ENCODE peak calls at places on chromosomes 5 and 9, in five cellular contexts. One of them, this sample, is unnamed. For H3K36me3, the result is how much of the 10 kb centered on the place peaks cover.

GRCh38 chr5:68369436-68370125 is 154.0 kb downstream of the PIK3R1 start:
- DNase-seq in OCI-LY7: peak
- DNase-seq in heart right ventricle: no peak
- DNase-seq in CD4-positive, CD25-positive, alpha-beta regulatory T cell: peak
- DNase-seq in iPS DF 6.9: no peak
- DNase-seq in this sample: no peak

GRCh38 chr5:65871182-65871581 is 55.2 kb upstream of the ERBIN start:
- DNase-seq in heart right ventricle: no peak
- DNase-seq in iPS DF 6.9: no peak
- DNase-seq in OCI-LY7: no peak
- DNase-seq in CD4-positive, CD25-positive, alpha-beta regulatory T cell: no peak
- DNase-seq in this sample: no peak

GRCh38 chr5:61386062-61386800 is 54.2 kb downstream of the ZSWIM6 start:
- DNase-seq in CD4-positive, CD25-positive, alpha-beta regulatory T cell: no peak
- DNase-seq in iPS DF 6.9: no peak
- DNase-seq in heart right ventricle: no peak
- DNase-seq in OCI-LY7: no peak
- DNase-seq in this sample: no peak

GRCh38 chr9:122800066-122801060 is at the start of gene OR1K1:
- DNase-seq in heart right ventricle: no peak
- DNase-seq in iPS DF 6.9: no peak
- DNase-seq in OCI-LY7: no peak
- DNase-seq in CD4-positive, CD25-positive, alpha-beta regulatory T cell: no peak
- DNase-seq in this sample: no peak

GRCh38 chr9:79134654-79135053 is 437.1 kb upstream of the TLE4 start:
- DNase-seq in OCI-LY7: peak
- DNase-seq in CD4-positive, CD25-positive, alpha-beta regulatory T cell: no peak
- DNase-seq in heart right ventricle: no peak
- DNase-seq in iPS DF 6.9: peak
- DNase-seq in this sample: no peak

GRCh38 chr5:11047051-11047450 is 286.0 kb upstream of the DAP start:
- DNase-seq in CD4-positive, CD25-positive, alpha-beta regulatory T cell: no peak
- DNase-seq in OCI-LY7: no peak
- DNase-seq in iPS DF 6.9: no peak
- DNase-seq in heart right ventricle: no peak
- DNase-seq in this sample: no peak

GRCh38 chr5:122770479-122770878 is 4.4 kb upstream of the SNX2 start:
- DNase-seq in heart right ventricle: no peak
- DNase-seq in CD4-positive, CD25-positive, alpha-beta regulatory T cell: no peak
- DNase-seq in OCI-LY7: no peak
- DNase-seq in iPS DF 6.9: no peak
- DNase-seq in this sample: no peak

GRCh38 chr9:130041648-130042405 is 1.2 kb downstream of the FNBP1 start:
- DNase-seq in heart right ventricle: peak
- DNase-seq in OCI-LY7: no peak
- DNase-seq in iPS DF 6.9: no peak
- DNase-seq in CD4-positive, CD25-positive, alpha-beta regulatory T cell: no peak
- DNase-seq in this sample: no peak

GRCh38 chr9:98129451-98129881 is 10.4 kb upstream of the TRIM14 start:
- DNase-seq in CD4-positive, CD25-positive, alpha-beta regulatory T cell: peak
- DNase-seq in OCI-LY7: peak
- DNase-seq in heart right ventricle: no peak
- DNase-seq in iPS DF 6.9: no peak
- DNase-seq in this sample: no peak

GRCh38 chr9:83019246-83019645 is 43.7 kb downstream of the RASEF start:
- DNase-seq in OCI-LY7: no peak
- DNase-seq in CD4-positive, CD25-positive, alpha-beta regulatory T cell: no peak
- DNase-seq in iPS DF 6.9: no peak
- DNase-seq in heart right ventricle: no peak
- DNase-seq in this sample: no peak

GRCh38 chr9:27209034-27209433 is 87.9 kb downstream of the EQTN start:
- DNase-seq in CD4-positive, CD25-positive, alpha-beta regulatory T cell: no peak
- DNase-seq in heart right ventricle: no peak
- DNase-seq in OCI-LY7: no peak
- DNase-seq in iPS DF 6.9: no peak
- DNase-seq in this sample: no peak

GRCh38 chr9:112059980-112060348 is 115.1 kb downstream of the SUSD1 start:
- DNase-seq in heart right ventricle: no peak
- DNase-seq in iPS DF 6.9: no peak
- DNase-seq in OCI-LY7: no peak
- DNase-seq in CD4-positive, CD25-positive, alpha-beta regulatory T cell: no peak
- DNase-seq in this sample: no peak

DNA sequence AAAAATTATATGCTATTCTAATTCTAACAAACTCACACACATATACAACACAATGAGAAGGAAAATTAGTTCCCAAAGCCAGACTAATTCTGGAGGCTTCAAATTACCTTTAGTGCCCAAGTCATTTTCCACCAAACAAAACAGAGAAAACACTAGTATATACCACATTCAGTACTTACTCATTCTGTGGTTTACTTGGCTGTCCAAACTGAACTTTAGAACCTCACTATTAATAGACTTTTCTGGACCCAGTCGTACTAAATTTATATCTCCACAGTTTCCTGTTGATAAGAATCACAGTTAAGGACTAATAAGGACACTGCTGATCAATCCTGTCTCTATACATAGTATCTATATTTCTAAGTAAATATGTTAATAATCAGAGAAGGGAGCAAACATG is 66.4 kb downstream of the SETX start:
- DNase-seq in heart right ventricle: no peak
- DNase-seq in iPS DF 6.9: no peak
- DNase-seq in OCI-LY7: no peak
- DNase-seq in CD4-positive, CD25-positive, alpha-beta regulatory T cell: no peak
- DNase-seq in this sample: no peak
- H3K36me3 ChIP-seq in heart right ventricle: under half
- H3K36me3 ChIP-seq in iPS DF 6.9: under half
- H3K36me3 ChIP-seq in OCI-LY7: half or more
- H3K36me3 ChIP-seq in CD4-positive, CD25-positive, alpha-beta regulatory T cell: half or more
- H3K36me3 ChIP-seq in this sample: under half

GRCh38 chr9:36895744-36896260 is 138.3 kb downstream of the PAX5 start:
- DNase-seq in heart right ventricle: no peak
- DNase-seq in OCI-LY7: no peak
- DNase-seq in CD4-positive, CD25-positive, alpha-beta regulatory T cell: no peak
- DNase-seq in iPS DF 6.9: no peak
- DNase-seq in this sample: no peak
- H3K36me3 ChIP-seq in heart right ventricle: under half
- H3K36me3 ChIP-seq in OCI-LY7: half or more
- H3K36me3 ChIP-seq in CD4-positive, CD25-positive, alpha-beta regulatory T cell: under half
- H3K36me3 ChIP-seq in iPS DF 6.9: under half
- H3K36me3 ChIP-seq in this sample: under half

DNA sequence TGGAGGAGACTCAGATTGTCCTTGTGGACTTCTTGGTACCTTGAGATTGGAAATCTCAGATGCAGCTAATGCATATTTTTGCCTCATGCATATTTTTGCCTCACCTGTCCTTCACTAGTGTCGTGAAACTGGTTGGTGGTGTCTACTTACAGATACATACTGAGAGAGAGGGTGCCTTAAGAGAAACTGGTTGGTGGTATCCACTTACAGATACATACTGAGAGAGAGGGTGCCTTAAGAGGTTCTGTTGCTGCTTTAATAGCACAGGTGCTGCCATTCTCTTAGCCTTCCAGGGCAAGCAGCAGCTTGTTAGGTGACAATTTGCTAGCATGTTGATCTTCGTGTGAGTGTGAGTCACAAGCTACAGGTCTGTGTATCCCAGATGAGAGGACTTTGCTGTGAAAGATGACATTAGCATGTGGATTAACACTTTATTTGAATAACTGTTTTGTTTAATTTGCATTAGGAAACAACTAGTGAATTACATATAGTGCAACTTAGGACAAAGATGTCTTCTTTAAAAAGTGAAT is 1.4 kb downstream of the PTTG1 start:
- DNase-seq in CD4-positive, CD25-positive, alpha-beta regulatory T cell: no peak
- DNase-seq in heart right ventricle: no peak
- DNase-seq in iPS DF 6.9: no peak
- DNase-seq in OCI-LY7: no peak
- DNase-seq in this sample: no peak
- H3K36me3 ChIP-seq in CD4-positive, CD25-positive, alpha-beta regulatory T cell: under half
- H3K36me3 ChIP-seq in heart right ventricle: under half
- H3K36me3 ChIP-seq in iPS DF 6.9: under half
- H3K36me3 ChIP-seq in OCI-LY7: half or more
- H3K36me3 ChIP-seq in this sample: under half

GRCh38 chr9:93336720-93337119 is 114.8 kb upstream of the FAM120A start:
- DNase-seq in OCI-LY7: no peak
- DNase-seq in iPS DF 6.9: no peak
- DNase-seq in heart right ventricle: no peak
- DNase-seq in CD4-positive, CD25-positive, alpha-beta regulatory T cell: no peak
- DNase-seq in this sample: no peak
- H3K36me3 ChIP-seq in OCI-LY7: under half
- H3K36me3 ChIP-seq in iPS DF 6.9: under half
- H3K36me3 ChIP-seq in heart right ventricle: under half
- H3K36me3 ChIP-seq in CD4-positive, CD25-positive, alpha-beta regulatory T cell: under half
- H3K36me3 ChIP-seq in this sample: under half

DNA sequence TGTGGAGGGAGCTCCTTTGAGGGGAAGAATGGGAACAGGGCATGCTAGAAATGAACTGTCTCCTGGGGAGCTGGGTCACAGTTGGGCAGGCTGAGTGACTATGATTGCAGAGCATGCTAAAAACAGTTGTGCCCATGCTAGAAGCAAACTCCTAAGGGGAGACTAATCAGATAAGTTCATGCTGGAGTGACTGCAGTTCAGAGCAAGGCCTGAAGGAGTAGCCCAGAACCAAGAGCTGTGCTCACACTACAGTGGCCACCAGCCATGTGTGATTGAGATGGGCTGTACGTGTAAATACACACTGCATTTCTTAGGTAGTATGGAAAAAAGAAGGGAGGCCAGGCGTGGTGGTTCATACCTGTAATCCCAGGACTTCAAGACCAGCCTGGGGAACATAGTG is 10.3 kb upstream of the AK1 start:
- DNase-seq in CD4-positive, CD25-positive, alpha-beta regulatory T cell: no peak
- DNase-seq in heart right ventricle: no peak
- DNase-seq in OCI-LY7: peak
- DNase-seq in iPS DF 6.9: no peak
- DNase-seq in this sample: no peak
- H3K36me3 ChIP-seq in CD4-positive, CD25-positive, alpha-beta regulatory T cell: half or more
- H3K36me3 ChIP-seq in heart right ventricle: under half
- H3K36me3 ChIP-seq in OCI-LY7: half or more
- H3K36me3 ChIP-seq in iPS DF 6.9: under half
- H3K36me3 ChIP-seq in this sample: half or more

GRCh38 chr9:35054185-35054835 is 18.1 kb downstream of the VCP start:
- DNase-seq in iPS DF 6.9: no peak
- DNase-seq in OCI-LY7: no peak
- DNase-seq in CD4-positive, CD25-positive, alpha-beta regulatory T cell: no peak
- DNase-seq in heart right ventricle: no peak
- DNase-seq in this sample: no peak

GRCh38 chr9:35056571-35057270 is 15.7 kb downstream of the VCP start:
- DNase-seq in OCI-LY7: no peak
- DNase-seq in CD4-positive, CD25-positive, alpha-beta regulatory T cell: no peak
- DNase-seq in iPS DF 6.9: no peak
- DNase-seq in heart right ventricle: no peak
- DNase-seq in this sample: no peak

GRCh38 chr9:35054871-35055644 is 17.4 kb downstream of the VCP start:
- DNase-seq in CD4-positive, CD25-positive, alpha-beta regulatory T cell: no peak
- DNase-seq in heart right ventricle: no peak
- DNase-seq in OCI-LY7: no peak
- DNase-seq in iPS DF 6.9: no peak
- DNase-seq in this sample: no peak

GRCh38 chr9:35048521-35048920 is 23.9 kb downstream of the VCP start:
- DNase-seq in CD4-positive, CD25-positive, alpha-beta regulatory T cell: no peak
- DNase-seq in heart right ventricle: no peak
- DNase-seq in OCI-LY7: no peak
- DNase-seq in iPS DF 6.9: no peak
- DNase-seq in this sample: no peak

DNA sequence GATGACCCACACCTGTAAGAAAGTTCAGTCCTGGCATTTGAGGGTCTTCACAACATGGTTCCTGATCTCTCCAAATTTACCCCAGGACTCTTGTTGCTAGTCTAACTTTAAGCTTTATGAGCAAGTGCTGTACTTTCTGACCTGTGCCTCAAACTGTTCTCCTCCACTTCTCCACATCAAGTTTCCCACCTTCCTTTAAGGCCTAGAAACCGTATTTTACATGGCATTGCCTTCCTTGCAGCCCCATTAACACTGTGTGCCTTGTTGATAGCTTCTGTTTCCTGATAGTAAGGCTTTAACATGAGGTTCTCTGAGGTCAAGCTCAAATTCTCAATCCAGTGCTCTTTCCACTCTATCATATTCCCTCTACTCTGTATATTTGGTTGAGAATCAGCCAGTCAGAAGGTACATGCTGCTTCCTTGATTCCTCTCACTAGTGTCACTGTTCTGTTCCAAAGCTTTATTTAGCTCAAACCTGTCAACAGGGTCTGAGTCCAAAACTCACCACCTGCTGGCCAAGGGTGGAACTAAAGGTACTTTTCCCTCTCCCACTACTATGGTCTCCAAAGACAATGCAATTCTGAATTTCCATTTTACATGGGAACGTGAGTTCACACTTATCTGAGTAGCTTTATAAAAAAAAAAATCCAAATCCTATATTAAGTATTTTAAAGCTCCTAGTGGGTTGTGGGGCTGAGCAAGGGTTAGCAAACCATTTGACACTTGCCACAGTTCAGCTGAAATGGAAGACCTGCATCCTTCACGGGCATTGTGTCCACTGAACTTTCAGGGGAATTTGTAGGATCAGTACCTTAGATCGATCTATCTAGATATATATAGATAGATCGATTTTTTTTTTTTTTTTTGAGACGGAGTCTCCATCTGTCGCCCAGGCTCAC is 21.1 kb downstream of the VCP start:
- DNase-seq in heart right ventricle: peak
- DNase-seq in CD4-positive, CD25-positive, alpha-beta regulatory T cell: peak
- DNase-seq in iPS DF 6.9: no peak
- DNase-seq in OCI-LY7: peak
- DNase-seq in this sample: peak
- H3K36me3 ChIP-seq in heart right ventricle: under half
- H3K36me3 ChIP-seq in CD4-positive, CD25-positive, alpha-beta regulatory T cell: under half
- H3K36me3 ChIP-seq in iPS DF 6.9: under half
- H3K36me3 ChIP-seq in OCI-LY7: half or more
- H3K36me3 ChIP-seq in this sample: half or more

DNA sequence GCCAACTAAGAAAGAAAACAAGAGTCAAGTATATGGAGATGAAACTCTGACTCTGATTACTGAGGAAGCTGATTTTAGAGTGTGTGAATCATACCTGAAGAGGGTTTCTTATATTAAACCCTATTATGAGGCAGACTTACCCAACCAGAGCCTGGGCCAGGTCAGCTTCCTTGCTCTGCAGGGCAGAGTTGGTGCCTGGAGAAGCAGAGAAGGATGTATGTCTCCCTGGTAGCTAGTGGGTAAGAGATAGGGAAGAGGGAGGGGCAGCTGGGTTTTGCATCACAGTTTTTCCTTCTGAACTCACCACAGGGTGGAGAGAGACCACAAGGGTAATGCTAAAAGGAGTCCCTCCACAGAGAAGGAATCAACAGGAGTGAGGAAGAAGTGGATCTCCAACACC is 104.1 kb downstream of the CMYA5 start:
- DNase-seq in CD4-positive, CD25-positive, alpha-beta regulatory T cell: no peak
- DNase-seq in OCI-LY7: no peak
- DNase-seq in heart right ventricle: no peak
- DNase-seq in iPS DF 6.9: no peak
- DNase-seq in this sample: no peak
- H3K36me3 ChIP-seq in CD4-positive, CD25-positive, alpha-beta regulatory T cell: under half
- H3K36me3 ChIP-seq in OCI-LY7: under half
- H3K36me3 ChIP-seq in heart right ventricle: under half
- H3K36me3 ChIP-seq in iPS DF 6.9: under half
- H3K36me3 ChIP-seq in this sample: half or more

GRCh38 chr5:53476019-53476418 is 4.4 kb upstream of the FST start:
- DNase-seq in iPS DF 6.9: no peak
- DNase-seq in OCI-LY7: no peak
- DNase-seq in CD4-positive, CD25-positive, alpha-beta regulatory T cell: no peak
- DNase-seq in heart right ventricle: no peak
- DNase-seq in this sample: no peak
- H3K36me3 ChIP-seq in iPS DF 6.9: under half
- H3K36me3 ChIP-seq in OCI-LY7: under half
- H3K36me3 ChIP-seq in CD4-positive, CD25-positive, alpha-beta regulatory T cell: under half
- H3K36me3 ChIP-seq in heart right ventricle: under half
- H3K36me3 ChIP-seq in this sample: under half